ENCODE peak calls at places on chromosome 19, in six cellular contexts. One of them, this sample, is unnamed.
A peak's percentile ranks its signal among the peaks of the same experiment; 100 is the strongest.

GRCh38 chr19:5498817-5499535 is 43.8 kb downstream of the ZNRF4 start:
- DNase-seq in mesothelial cell of epicardium: no peak
- DNase-seq in choroid plexus epithelial cell: no peak
- DNase-seq in activated T-cell treated with anti-CD3 and anti-CD28 coated beads for 1 hour: no peak
- DNase-seq in T-helper 1 cell: no peak
- DNase-seq in ascending aorta: no peak
- DNase-seq in this sample: no peak

GRCh38 chr19:1752009-1752756 is 1.1 kb upstream of the ONECUT3 start:
- DNase-seq in choroid plexus epithelial cell: no peak
- DNase-seq in ascending aorta: no peak
- DNase-seq in mesothelial cell of epicardium: no peak
- DNase-seq in T-helper 1 cell: no peak
- DNase-seq in activated T-cell treated with anti-CD3 and anti-CD28 coated beads for 1 hour: no peak
- DNase-seq in this sample: no peak

GRCh38 chr19:58387338-58388174 is 487 bp downstream of the RPS5 start:
- DNase-seq in mesothelial cell of epicardium: no peak
- DNase-seq in ascending aorta: no peak
- DNase-seq in T-helper 1 cell: no peak
- DNase-seq in activated T-cell treated with anti-CD3 and anti-CD28 coated beads for 1 hour: no peak
- DNase-seq in choroid plexus epithelial cell: peak; percentile 33
- DNase-seq in this sample: no peak

GRCh38 chr19:48836089-48837017 is at the start of gene HSD17B14:
- DNase-seq in mesothelial cell of epicardium: no peak
- DNase-seq in ascending aorta: peak; percentile 75
- DNase-seq in T-helper 1 cell: no peak
- DNase-seq in choroid plexus epithelial cell: peak; percentile 71
- DNase-seq in activated T-cell treated with anti-CD3 and anti-CD28 coated beads for 1 hour: no peak
- DNase-seq in this sample: peak; percentile 74

GRCh38 chr19:39407644-39408391 is 1.2 kb downstream of the ZFP36 start:
- DNase-seq in choroid plexus epithelial cell: peak; percentile 45
- DNase-seq in ascending aorta: peak; percentile 75
- DNase-seq in T-helper 1 cell: peak; percentile 70
- DNase-seq in activated T-cell treated with anti-CD3 and anti-CD28 coated beads for 1 hour: peak; percentile 61
- DNase-seq in mesothelial cell of epicardium: no peak
- DNase-seq in this sample: peak; percentile 86

GRCh38 chr19:50658438-50659317 is 9.4 kb downstream of the C19orf81 start:
- DNase-seq in T-helper 1 cell: no peak
- DNase-seq in activated T-cell treated with anti-CD3 and anti-CD28 coated beads for 1 hour: peak; percentile 25
- DNase-seq in ascending aorta: no peak
- DNase-seq in mesothelial cell of epicardium: peak; percentile 75
- DNase-seq in choroid plexus epithelial cell: peak; percentile 24
- DNase-seq in this sample: no peak

GRCh38 chr19:30167976-30168635 is 204.1 kb upstream of the ZNF536 start:
- DNase-seq in mesothelial cell of epicardium: no peak
- DNase-seq in choroid plexus epithelial cell: no peak
- DNase-seq in T-helper 1 cell: no peak
- DNase-seq in activated T-cell treated with anti-CD3 and anti-CD28 coated beads for 1 hour: no peak
- DNase-seq in ascending aorta: no peak
- DNase-seq in this sample: no peak

GRCh38 chr19:32859591-32859990 is 10.0 kb downstream of the SLC7A9 start:
- DNase-seq in choroid plexus epithelial cell: no peak
- DNase-seq in activated T-cell treated with anti-CD3 and anti-CD28 coated beads for 1 hour: no peak
- DNase-seq in ascending aorta: no peak
- DNase-seq in mesothelial cell of epicardium: no peak
- DNase-seq in T-helper 1 cell: no peak
- DNase-seq in this sample: peak; percentile 75

GRCh38 chr19:9720541-9720940 is 45.6 kb upstream of the ZNF562 start:
- DNase-seq in ascending aorta: no peak
- DNase-seq in T-helper 1 cell: no peak
- DNase-seq in activated T-cell treated with anti-CD3 and anti-CD28 coated beads for 1 hour: no peak
- DNase-seq in mesothelial cell of epicardium: no peak
- DNase-seq in choroid plexus epithelial cell: no peak
- DNase-seq in this sample: no peak

GRCh38 chr19:33727331-33728028 is 69.2 kb upstream of the KCTD15 start:
- DNase-seq in mesothelial cell of epicardium: no peak
- DNase-seq in activated T-cell treated with anti-CD3 and anti-CD28 coated beads for 1 hour: no peak
- DNase-seq in ascending aorta: no peak
- DNase-seq in choroid plexus epithelial cell: no peak
- DNase-seq in T-helper 1 cell: no peak
- DNase-seq in this sample: no peak

GRCh38 chr19:27905074-27905473 is 1307.9 kb downstream of the UQCRFS1 start:
- DNase-seq in activated T-cell treated with anti-CD3 and anti-CD28 coated beads for 1 hour: no peak
- DNase-seq in choroid plexus epithelial cell: no peak
- DNase-seq in mesothelial cell of epicardium: no peak
- DNase-seq in ascending aorta: no peak
- DNase-seq in T-helper 1 cell: no peak
- DNase-seq in this sample: no peak

This sample was measured in suprapubic skin.